ENCODE peak calls at places on chromosome X, in four cellular contexts. D is heart left ventricle, F is thoracic aorta, Z is psoas muscle. O is an unnamed sample. For H3K4me1 and H3K9me3, the result is how much of the 10 kb centered on the place peaks cover.

GRCh38 chrX:11419102-11419501 is 125.9 kb downstream of the AMELX start:
- DNase-seq in D (no peak), F (no peak), Z (no peak), O (no peak)

GRCh38 chrX:54495814-54496516 is at the start of gene FGD1:
- DNase-seq in F (no peak), D (peak), Z (peak), O (peak)

GRCh38 chrX:10577863-10578262 is 42.5 kb downstream of the MID1 start:
- DNase-seq in D (no peak), Z (no peak), F (no peak), O (no peak)

GRCh38 chrX:49269768-49270248 is at the start of gene PPP1R3F:
- DNase-seq in Z (peak), F (no peak), D (no peak), O (no peak)

GRCh38 chrX:50988649-50989048 is 78.1 kb downstream of the BMP15 start:
- DNase-seq in Z (no peak), D (no peak), F (no peak), O (no peak)

GRCh38 chrX:136376713-136377112 is 76.0 kb downstream of the ADGRG4 start:
- DNase-seq in Z (no peak), D (no peak), F (no peak), O (no peak)

GRCh38 chrX:49282647-49283011 is 13.0 kb downstream of the PPP1R3F start:
- DNase-seq in D (no peak), F (no peak), Z (no peak), O (no peak)

GRCh38 chrX:15882704-15883539 is 28.3 kb upstream of the AP1S2 start:
- DNase-seq in F (no peak), D (no peak), Z (no peak), O (no peak)

GRCh38 chrX:125436855-125437254 is 117.2 kb downstream of the TEX13C start:
- DNase-seq in D (no peak), Z (no peak), F (no peak), O (no peak)

GRCh38 chrX:112654871-112655270 is 24.9 kb downstream of the LHFPL1 start:
- DNase-seq in F (no peak), D (no peak), Z (no peak), O (no peak)

GRCh38 chrX:94216738-94217137 is 542.7 kb downstream of the FAM133A start:
- DNase-seq in D (no peak), F (no peak), Z (no peak), O (no peak)

GRCh38 chrX:40245411-40246140 is 147.8 kb upstream of the BCOR start:
- DNase-seq in D (no peak), Z (peak), F (no peak), O (peak)

GRCh38 chrX:69062493-69062892 is 102.8 kb downstream of the PJA1 start:
- DNase-seq in F (no peak), D (no peak), Z (no peak), O (no peak)

GRCh38 chrX:65596270-65596669 is 61.7 kb upstream of the LAS1L start:
- DNase-seq in Z (no peak), F (no peak), D (no peak), O (no peak)

GRCh38 chrX:108091266-108091877 is at the start of the genes ATG4A and PSMD10:
- DNase-seq in F (peak), Z (peak), D (peak), O (peak)

GRCh38 chrX:107445146-107445545 is 4.3 kb upstream of the FRMPD3 start:
- DNase-seq in D (no peak), Z (no peak), F (no peak), O (no peak)

GRCh38 chrX:133353233-133353632 is 62.1 kb downstream of the GPC4 start:
- DNase-seq in F (no peak), Z (no peak), D (no peak), O (no peak)

GRCh38 chrX:45850775-45851433 is 650.2 kb upstream of the DIPK2B start:
- DNase-seq in Z (peak), F (no peak), D (peak), O (no peak)

GRCh38 chrX:18210470-18210869 is 10.2 kb downstream of the BEND2 start:
- DNase-seq in Z (no peak), D (no peak), F (no peak), O (no peak)

GRCh38 chrX:123881330-123881729 is 21.5 kb downstream of the XIAP start:
- DNase-seq in D (no peak), F (no peak), Z (no peak), O (no peak)

GRCh38 chrX:123884809-123885408 is 25.1 kb downstream of the XIAP start:
- DNase-seq in D (no peak), Z (no peak), F (no peak), O (no peak)
- H3K4me1 ChIP-seq in D (under half), Z (under half), F (under half), O (under half)

DNA sequence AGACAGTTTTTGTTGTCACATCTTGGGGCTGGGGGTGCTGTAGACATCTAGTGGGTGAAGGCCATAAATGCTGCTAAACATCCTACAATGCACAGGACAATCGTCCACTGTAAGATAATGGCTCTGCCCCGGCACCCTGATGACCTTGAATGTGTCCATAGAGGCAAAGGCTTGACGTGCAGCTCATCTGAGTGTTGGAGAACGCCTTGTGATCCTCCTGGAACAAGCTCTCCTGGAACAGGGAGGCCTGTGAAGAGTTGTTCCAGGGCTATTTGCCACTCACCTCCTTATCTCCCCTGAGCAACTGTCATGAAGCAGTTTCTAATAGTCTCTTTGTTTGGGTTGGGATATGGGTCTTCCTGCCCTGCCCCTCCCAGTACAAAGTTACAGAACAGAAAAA is 15.2 kb upstream of the PCYT1B start:
- DNase-seq in Z (no peak), F (no peak), D (no peak), O (no peak)
- H3K27ac ChIP-seq in Z (no peak), F (no peak), D (no peak), O (no peak)

DNA sequence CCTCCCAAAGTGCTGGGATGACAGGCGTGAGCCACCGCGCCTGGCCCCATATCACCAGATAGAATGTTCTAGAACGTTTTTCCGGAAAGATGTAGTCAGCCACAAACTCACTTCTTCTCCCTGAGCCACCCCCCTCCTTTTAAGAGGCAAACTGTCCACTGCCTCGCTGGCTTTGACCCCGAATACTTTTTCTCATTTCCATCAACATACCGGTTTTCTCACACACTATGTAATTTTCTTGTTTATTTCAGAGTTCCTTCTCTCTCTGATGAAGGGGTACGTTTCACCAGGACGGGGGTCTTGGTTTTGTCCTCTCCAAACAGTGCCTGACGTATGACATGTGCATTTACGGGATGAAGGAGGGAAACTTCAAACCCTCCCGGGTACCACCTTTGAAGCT is 74.0 kb downstream of the CRLF2 start:
- DNase-seq in F (no peak), D (no peak), Z (peak), O (no peak)
- H3K9me3 ChIP-seq in F (under half), D (under half), Z (under half), O (under half)

GRCh38 chrX:146355440-146355839 is 454.1 kb upstream of the CXorf51B start:
- DNase-seq in D (no peak), Z (no peak), F (no peak), O (no peak)
- H3K4me1 ChIP-seq in D (under half), Z (under half), F (under half), O (under half)

O was measured in heart right ventricle.